ENCODE peak calls at places on chromosomes 5 and 9, in four cellular contexts. One of them, this sample, is unnamed.

GRCh38 chr9:138052635-138053320 is 175.2 kb downstream of the CACNA1B start:
- DNase-seq in GM12891: no peak
- DNase-seq in dorsolateral prefrontal cortex: peak
- DNase-seq in EH: no peak
- DNase-seq in this sample: no peak

GRCh38 chr5:53549792-53550191 is 10.6 kb upstream of the NDUFS4 start:
- DNase-seq in GM12891: no peak
- DNase-seq in EH: no peak
- DNase-seq in dorsolateral prefrontal cortex: no peak
- DNase-seq in this sample: no peak

GRCh38 chr9:109520475-109521132 is 22.5 kb upstream of the PTPN3 start:
- DNase-seq in GM12891: no peak
- DNase-seq in EH: peak
- DNase-seq in dorsolateral prefrontal cortex: peak
- DNase-seq in this sample: peak

GRCh38 chr5:163565492-163565891 is 60.1 kb downstream of the MAT2B start:
- DNase-seq in dorsolateral prefrontal cortex: no peak
- DNase-seq in EH: peak
- DNase-seq in GM12891: no peak
- DNase-seq in this sample: peak

GRCh38 chr5:157718529-157718928 is 12.7 kb upstream of the THG1L start:
- DNase-seq in dorsolateral prefrontal cortex: no peak
- DNase-seq in GM12891: no peak
- DNase-seq in EH: peak
- DNase-seq in this sample: peak

GRCh38 chr5:11494340-11494739 is 409.9 kb downstream of the CTNND2 start:
- DNase-seq in dorsolateral prefrontal cortex: no peak
- DNase-seq in GM12891: no peak
- DNase-seq in EH: no peak
- DNase-seq in this sample: no peak

GRCh38 chr5:115816226-115817042 is at the start of gene CDO1:
- DNase-seq in GM12891: peak
- DNase-seq in EH: peak
- DNase-seq in dorsolateral prefrontal cortex: peak
- DNase-seq in this sample: peak

GRCh38 chr5:65828507-65828906 is 97.9 kb upstream of the ERBIN start:
- DNase-seq in EH: peak
- DNase-seq in dorsolateral prefrontal cortex: no peak
- DNase-seq in GM12891: no peak
- DNase-seq in this sample: peak

GRCh38 chr9:134515026-134515821 is 126.4 kb upstream of the COL5A1 start:
- DNase-seq in dorsolateral prefrontal cortex: peak
- DNase-seq in GM12891: no peak
- DNase-seq in EH: peak
- DNase-seq in this sample: peak

GRCh38 chr5:90381213-90381929 is 28.2 kb downstream of the CETN3 start:
- DNase-seq in dorsolateral prefrontal cortex: no peak
- DNase-seq in EH: no peak
- DNase-seq in GM12891: no peak
- DNase-seq in this sample: no peak

GRCh38 chr5:127028822-127029457 is 1.4 kb downstream of the MARCHF3 start:
- DNase-seq in EH: peak
- DNase-seq in GM12891: no peak
- DNase-seq in dorsolateral prefrontal cortex: no peak
- DNase-seq in this sample: no peak

GRCh38 chr5:71899865-71900342 is 180.8 kb downstream of the CARTPT start:
- DNase-seq in dorsolateral prefrontal cortex: no peak
- DNase-seq in EH: peak
- DNase-seq in GM12891: no peak
- DNase-seq in this sample: no peak

GRCh38 chr5:147507480-147508126 is 2.3 kb downstream of the DPYSL3 start:
- DNase-seq in GM12891: no peak
- DNase-seq in dorsolateral prefrontal cortex: no peak
- DNase-seq in EH: peak
- DNase-seq in this sample: peak

GRCh38 chr5:16049766-16050165 is 129.8 kb downstream of the MARCHF11 start:
- DNase-seq in GM12891: no peak
- DNase-seq in EH: peak
- DNase-seq in dorsolateral prefrontal cortex: no peak
- DNase-seq in this sample: no peak

GRCh38 chr5:88819332-88819999 is 63.5 kb downstream of the MEF2C start:
- DNase-seq in dorsolateral prefrontal cortex: no peak
- DNase-seq in EH: no peak
- DNase-seq in GM12891: no peak
- DNase-seq in this sample: no peak

GRCh38 chr5:107121793-107122519 is 548.8 kb downstream of the EFNA5 start:
- DNase-seq in dorsolateral prefrontal cortex: no peak
- DNase-seq in GM12891: no peak
- DNase-seq in EH: no peak
- DNase-seq in this sample: no peak

GRCh38 chr5:1794896-1795290 is 4.7 kb downstream of the MRPL36 start:
- DNase-seq in EH: no peak
- DNase-seq in dorsolateral prefrontal cortex: no peak
- DNase-seq in GM12891: no peak
- DNase-seq in this sample: no peak

GRCh38 chr9:84294551-84294950 is 46.0 kb downstream of the SLC28A3 start:
- DNase-seq in EH: no peak
- DNase-seq in dorsolateral prefrontal cortex: no peak
- DNase-seq in GM12891: no peak
- DNase-seq in this sample: no peak

GRCh38 chr5:89043676-89044075 is 160.7 kb upstream of the MEF2C start:
- DNase-seq in GM12891: no peak
- DNase-seq in dorsolateral prefrontal cortex: no peak
- DNase-seq in EH: peak
- DNase-seq in this sample: no peak

GRCh38 chr9:77707696-77708095 is 59.6 kb upstream of the GNA14 start:
- DNase-seq in GM12891: no peak
- DNase-seq in dorsolateral prefrontal cortex: no peak
- DNase-seq in EH: peak
- DNase-seq in this sample: peak

GRCh38 chr5:14777932-14778788 is 93.4 kb downstream of the ANKH start:
- DNase-seq in dorsolateral prefrontal cortex: no peak
- DNase-seq in GM12891: no peak
- DNase-seq in EH: no peak
- DNase-seq in this sample: no peak

GRCh38 chr9:84937086-84937670 is 267.6 kb downstream of the NTRK2 start:
- DNase-seq in GM12891: no peak
- DNase-seq in EH: no peak
- DNase-seq in dorsolateral prefrontal cortex: no peak
- DNase-seq in this sample: no peak